ENCODE peak calls at places on chromosome 15, in five cellular contexts. A is spleen; G is GM23338; H is GM23248; B is CD4-positive, alpha-beta memory T cell. Q is an unnamed sample. For H3K4me1, the result is how much of the 10 kb centered on the place peaks cover.

GRCh38 chr15:75109021-75109690 is 85.8 kb downstream of the PPCDC start:
- DNase-seq in A (no peak), G (no peak), H (no peak), B (no peak), Q (no peak)

GRCh38 chr15:101217446-101217845 is 34.4 kb downstream of the CHSY1 start:
- DNase-seq in A (no peak), G (no peak), H (no peak), B (no peak), Q (no peak)

GRCh38 chr15:86877171-86877631 is 797.5 kb downstream of the AGBL1 start:
- DNase-seq in A (no peak), G (no peak), H (no peak), B (no peak), Q (no peak)

GRCh38 chr15:29517829-29518228 is 248.2 kb upstream of the NSMCE3 start:
- DNase-seq in A (no peak), G (no peak), H (no peak), B (no peak), Q (no peak)

GRCh38 chr15:94052711-94053110 is 178.7 kb upstream of the MCTP2 start:
- DNase-seq in A (no peak), G (no peak), H (no peak), B (no peak), Q (no peak)

GRCh38 chr15:87167055-87167454 is 1087.4 kb downstream of the AGBL1 start:
- DNase-seq in A (no peak), G (no peak), H (no peak), B (no peak), Q (no peak)

GRCh38 chr15:40695469-40695910 is 516 bp downstream of the RAD51 start:
- DNase-seq in A (no peak), G (no peak), H (peak), B (no peak), Q (no peak)

GRCh38 chr15:27623560-27624305 is 475.4 kb downstream of the OCA2 start:
- DNase-seq in A (no peak), G (no peak), H (no peak), B (no peak), Q (no peak)

GRCh38 chr15:101068961-101069734 is 150.0 kb downstream of the LRRK1 start:
- DNase-seq in A (peak), G (peak), H (peak), B (no peak), Q (no peak)

GRCh38 chr15:44308415-44308814 is 19.9 kb downstream of the GOLM2 start:
- DNase-seq in A (no peak), G (no peak), H (no peak), B (no peak), Q (no peak)

GRCh38 chr15:101560722-101561583 is 71.4 kb upstream of the PCSK6 start:
- DNase-seq in A (no peak), G (no peak), H (no peak), B (no peak), Q (no peak)

GRCh38 chr15:92650256-92650655 is 5.3 kb downstream of the FAM174B start:
- DNase-seq in A (no peak), G (no peak), H (no peak), B (no peak), Q (no peak)

GRCh38 chr15:87576486-87577176 is 679.9 kb downstream of the NTRK3 start:
- DNase-seq in A (no peak), G (no peak), H (no peak), B (no peak), Q (no peak)

GRCh38 chr15:93040288-93041158 is 48.5 kb downstream of the RGMA start:
- DNase-seq in A (peak), G (no peak), H (no peak), B (no peak), Q (no peak)

DNA sequence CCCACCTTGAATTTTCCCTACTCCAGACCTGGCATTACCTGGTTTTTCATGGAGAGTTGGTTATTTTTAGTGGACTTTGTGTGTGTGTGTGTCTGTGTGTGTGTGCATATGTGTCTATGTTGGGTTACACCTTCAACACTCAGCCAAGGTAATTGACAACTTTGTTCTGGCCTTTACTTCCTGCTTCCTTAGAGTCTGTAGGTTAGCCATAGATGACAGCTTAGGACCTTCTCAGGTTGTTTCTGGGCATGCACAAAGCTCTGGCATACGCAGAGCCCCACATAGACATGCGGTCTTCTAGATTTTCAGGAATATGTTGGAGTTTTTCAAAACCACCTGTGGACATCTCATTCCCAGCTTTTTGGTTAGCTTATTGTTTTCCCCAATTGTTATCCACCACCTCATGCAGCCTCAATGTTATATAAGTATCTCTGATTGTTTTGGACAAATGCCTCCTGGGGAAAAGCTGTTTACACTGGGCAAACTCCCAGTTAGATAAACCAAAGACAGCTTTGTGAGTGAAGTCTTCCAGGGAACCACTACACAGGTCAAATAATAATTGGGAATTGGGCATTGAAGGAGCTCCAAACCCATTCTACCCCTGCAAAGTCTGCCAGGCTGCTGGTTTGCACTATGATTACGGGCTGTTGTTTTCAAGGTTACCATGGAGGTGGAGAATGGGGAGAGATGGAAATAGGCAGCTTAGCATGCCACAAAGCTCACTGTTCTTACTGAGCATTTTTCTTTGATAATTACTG is 201.2 kb downstream of the ADAMTSL3 start:
- DNase-seq in A (no peak), G (no peak), H (no peak), B (no peak), Q (no peak)
- H3K27ac ChIP-seq in A (no peak), G (no peak), H (no peak), B (no peak), Q (no peak)

GRCh38 chr15:99504823-99505551 is 60.8 kb upstream of the MEF2A start:
- DNase-seq in A (peak), G (peak), H (peak), B (no peak), Q (no peak)

GRCh38 chr15:99507732-99508571 is 57.8 kb upstream of the MEF2A start:
- DNase-seq in A (peak), G (no peak), H (peak), B (no peak), Q (no peak)

GRCh38 chr15:99507016-99507731 is 58.6 kb upstream of the MEF2A start:
- DNase-seq in A (peak), G (no peak), H (peak), B (no peak), Q (no peak)

GRCh38 chr15:99504071-99504822 is 61.5 kb upstream of the MEF2A start:
- DNase-seq in A (no peak), G (no peak), H (no peak), B (no peak), Q (no peak)

GRCh38 chr15:99506399-99506798 is 59.4 kb upstream of the MEF2A start:
- DNase-seq in A (no peak), G (no peak), H (no peak), B (no peak), Q (no peak)
- H3K4me1 ChIP-seq in A (half or more), G (under half), H (under half), B (under half), Q (under half)

GRCh38 chr15:90058308-90058707 is 44.0 kb downstream of the IDH2 start:
- DNase-seq in A (no peak), G (no peak), H (no peak), B (no peak), Q (no peak)

GRCh38 chr15:90059208-90059985 is 42.9 kb downstream of the IDH2 start:
- DNase-seq in A (peak), G (peak), H (no peak), B (peak), Q (peak)

GRCh38 chr15:90062729-90063684 is 39.3 kb downstream of the IDH2 start:
- DNase-seq in A (no peak), G (no peak), H (no peak), B (no peak), Q (no peak)

GRCh38 chr15:90062023-90062728 is 40.1 kb downstream of the IDH2 start:
- DNase-seq in A (no peak), G (peak), H (no peak), B (peak), Q (peak)

GRCh38 chr15:90060797-90061196 is 41.5 kb downstream of the IDH2 start:
- DNase-seq in A (no peak), G (no peak), H (peak), B (no peak), Q (no peak)
- H3K27ac ChIP-seq in A (peak), G (peak), H (no peak), B (no peak), Q (peak)

GRCh38 chr15:31298707-31299172 is 27.9 kb upstream of the KLF13 start:
- DNase-seq in A (peak), G (no peak), H (no peak), B (no peak), Q (no peak)

GRCh38 chr15:31297880-31298456 is 28.7 kb upstream of the KLF13 start:
- DNase-seq in A (peak), G (no peak), H (no peak), B (no peak), Q (no peak)

GRCh38 chr15:31296304-31297220 is 30.1 kb upstream of the KLF13 start:
- DNase-seq in A (peak), G (no peak), H (no peak), B (no peak), Q (no peak)

GRCh38 chr15:31295660-31296059 is 31.0 kb upstream of the KLF13 start:
- DNase-seq in A (peak), G (no peak), H (no peak), B (no peak), Q (no peak)

GRCh38 chr15:31297221-31297879 is 29.3 kb upstream of the KLF13 start:
- DNase-seq in A (peak), G (no peak), H (no peak), B (no peak), Q (no peak)
- H3K4me1 ChIP-seq in A (under half), G (under half), H (under half), B (under half), Q (under half)

GRCh38 chr15:36491912-36492311 is 87.5 kb upstream of the CDIN1 start:
- DNase-seq in A (no peak), G (no peak), H (no peak), B (no peak), Q (no peak)
- H3K27ac ChIP-seq in A (no peak), G (no peak), H (no peak), B (no peak), Q (no peak)

DNA sequence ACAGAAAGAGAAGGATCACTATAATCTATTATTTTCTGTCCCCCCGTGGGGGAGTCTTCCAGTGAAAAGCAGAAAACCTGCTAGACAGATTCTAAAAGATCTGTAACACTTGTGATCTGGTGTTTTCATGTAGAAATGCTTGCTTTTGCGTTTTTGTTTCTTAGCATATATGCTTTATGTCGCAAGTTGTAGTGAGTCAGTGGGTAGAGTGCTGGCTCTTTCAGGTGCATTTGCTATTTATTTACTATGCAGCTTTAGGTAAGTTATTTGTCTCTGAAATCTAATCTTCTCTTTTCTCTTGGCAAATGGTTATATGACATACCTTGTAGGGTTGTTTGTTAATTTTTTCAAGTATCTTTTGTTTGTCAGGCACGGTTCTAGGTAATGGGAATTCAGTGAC is 9.4 kb downstream of the AKAP13 start:
- DNase-seq in A (no peak), G (no peak), H (no peak), B (no peak), Q (no peak)
- H3K4me1 ChIP-seq in A (half or more), G (under half), H (under half), B (half or more), Q (under half)